ENCODE peak calls at places on chromosomes 11 and 22, in eight cellular contexts. One of them, this sample, is unnamed.

GRCh38 chr11:12243511-12243910 is 133.1 kb downstream of the MICAL2 start:
- DNase-seq in CD8-positive, alpha-beta T cell: no peak
- DNase-seq in fibroblast of pulmonary artery: no peak
- DNase-seq in AG10803: no peak
- DNase-seq in lower leg skin: no peak
- DNase-seq in mammary epithelial cell: no peak
- DNase-seq in ovary: no peak
- DNase-seq in tibial artery: no peak
- DNase-seq in this sample: no peak

GRCh38 chr22:38109391-38110000 is 988 bp downstream of the BAIAP2L2 start:
- DNase-seq in CD8-positive, alpha-beta T cell: no peak
- DNase-seq in tibial artery: no peak
- DNase-seq in AG10803: no peak
- DNase-seq in lower leg skin: no peak
- DNase-seq in fibroblast of pulmonary artery: no peak
- DNase-seq in mammary epithelial cell: no peak
- DNase-seq in ovary: no peak
- DNase-seq in this sample: no peak

GRCh38 chr11:57763568-57763967 is 2.0 kb downstream of the CTNND1 start:
- DNase-seq in CD8-positive, alpha-beta T cell: no peak
- DNase-seq in AG10803: peak; percentile 47
- DNase-seq in fibroblast of pulmonary artery: peak; percentile 53
- DNase-seq in tibial artery: no peak
- DNase-seq in ovary: no peak
- DNase-seq in mammary epithelial cell: peak; percentile 58
- DNase-seq in lower leg skin: no peak
- DNase-seq in this sample: no peak

GRCh38 chr11:11163256-11163655 is 189.8 kb downstream of the CSNK2A3 start:
- DNase-seq in mammary epithelial cell: no peak
- DNase-seq in tibial artery: no peak
- DNase-seq in AG10803: no peak
- DNase-seq in lower leg skin: no peak
- DNase-seq in fibroblast of pulmonary artery: peak; percentile 3
- DNase-seq in CD8-positive, alpha-beta T cell: no peak
- DNase-seq in ovary: no peak
- DNase-seq in this sample: no peak

GRCh38 chr11:67632175-67632981 is 2.6 kb upstream of the NUDT8 start:
- DNase-seq in AG10803: no peak
- DNase-seq in ovary: peak; percentile 18
- DNase-seq in fibroblast of pulmonary artery: no peak
- DNase-seq in tibial artery: no peak
- DNase-seq in CD8-positive, alpha-beta T cell: no peak
- DNase-seq in lower leg skin: no peak
- DNase-seq in mammary epithelial cell: no peak
- DNase-seq in this sample: no peak

GRCh38 chr11:122344281-122344680 is 228.3 kb upstream of the BLID start:
- DNase-seq in fibroblast of pulmonary artery: peak; percentile 90
- DNase-seq in AG10803: peak; percentile 98
- DNase-seq in tibial artery: no peak
- DNase-seq in lower leg skin: no peak
- DNase-seq in CD8-positive, alpha-beta T cell: no peak
- DNase-seq in ovary: no peak
- DNase-seq in mammary epithelial cell: peak; percentile 65
- DNase-seq in this sample: no peak

GRCh38 chr11:1392111-1392510 is 2.4 kb downstream of the BRSK2 start:
- DNase-seq in fibroblast of pulmonary artery: no peak
- DNase-seq in lower leg skin: no peak
- DNase-seq in CD8-positive, alpha-beta T cell: no peak
- DNase-seq in mammary epithelial cell: no peak
- DNase-seq in ovary: no peak
- DNase-seq in AG10803: no peak
- DNase-seq in tibial artery: no peak
- DNase-seq in this sample: no peak

GRCh38 chr11:110430267-110431211 is 791 bp downstream of the FDX1 start:
- DNase-seq in lower leg skin: peak; percentile 86
- DNase-seq in AG10803: peak; percentile 46
- DNase-seq in mammary epithelial cell: peak; percentile 74
- DNase-seq in tibial artery: peak; percentile 24
- DNase-seq in ovary: peak; percentile 20
- DNase-seq in CD8-positive, alpha-beta T cell: peak; percentile 51
- DNase-seq in fibroblast of pulmonary artery: peak; percentile 50
- DNase-seq in this sample: no peak

GRCh38 chr11:75302346-75302745 is 49.1 kb downstream of the ARRB1 start:
- DNase-seq in CD8-positive, alpha-beta T cell: no peak
- DNase-seq in mammary epithelial cell: no peak
- DNase-seq in tibial artery: no peak
- DNase-seq in lower leg skin: no peak
- DNase-seq in fibroblast of pulmonary artery: no peak
- DNase-seq in ovary: no peak
- DNase-seq in AG10803: no peak
- DNase-seq in this sample: no peak

GRCh38 chr11:117909611-117910382 is 19.4 kb downstream of the TMPRSS13 start:
- DNase-seq in fibroblast of pulmonary artery: no peak
- DNase-seq in CD8-positive, alpha-beta T cell: no peak
- DNase-seq in ovary: peak; percentile 32
- DNase-seq in AG10803: no peak
- DNase-seq in tibial artery: no peak
- DNase-seq in lower leg skin: peak; percentile 80
- DNase-seq in mammary epithelial cell: no peak
- DNase-seq in this sample: no peak

GRCh38 chr11:17400048-17400775 is 11.8 kb upstream of the KCNJ11 start:
- DNase-seq in CD8-positive, alpha-beta T cell: no peak
- DNase-seq in lower leg skin: no peak
- DNase-seq in mammary epithelial cell: no peak
- DNase-seq in ovary: no peak
- DNase-seq in AG10803: no peak
- DNase-seq in tibial artery: no peak
- DNase-seq in fibroblast of pulmonary artery: no peak
- DNase-seq in this sample: no peak

GRCh38 chr11:73221996-73222395 is 3.9 kb downstream of the P2RY2 start:
- DNase-seq in CD8-positive, alpha-beta T cell: no peak
- DNase-seq in AG10803: no peak
- DNase-seq in fibroblast of pulmonary artery: no peak
- DNase-seq in lower leg skin: no peak
- DNase-seq in tibial artery: no peak
- DNase-seq in ovary: no peak
- DNase-seq in mammary epithelial cell: no peak
- DNase-seq in this sample: no peak

GRCh38 chr11:129696309-129696989 is 119.2 kb upstream of the TMEM45B start:
- DNase-seq in mammary epithelial cell: no peak
- DNase-seq in lower leg skin: peak; percentile 58
- DNase-seq in AG10803: no peak
- DNase-seq in ovary: no peak
- DNase-seq in fibroblast of pulmonary artery: no peak
- DNase-seq in tibial artery: no peak
- DNase-seq in CD8-positive, alpha-beta T cell: no peak
- DNase-seq in this sample: no peak

GRCh38 chr11:43360361-43361032 is 1.8 kb downstream of the TTC17 start:
- DNase-seq in ovary: no peak
- DNase-seq in fibroblast of pulmonary artery: peak; percentile 41
- DNase-seq in lower leg skin: no peak
- DNase-seq in mammary epithelial cell: no peak
- DNase-seq in tibial artery: no peak
- DNase-seq in CD8-positive, alpha-beta T cell: no peak
- DNase-seq in AG10803: peak; percentile 25
- DNase-seq in this sample: no peak

GRCh38 chr11:94909371-94909820 is 64.0 kb downstream of the CWC15 start:
- DNase-seq in ovary: no peak
- DNase-seq in fibroblast of pulmonary artery: peak; percentile 30
- DNase-seq in lower leg skin: no peak
- DNase-seq in AG10803: peak; percentile 83
- DNase-seq in mammary epithelial cell: no peak
- DNase-seq in tibial artery: no peak
- DNase-seq in CD8-positive, alpha-beta T cell: no peak
- DNase-seq in this sample: no peak

GRCh38 chr11:117546431-117547160 is 218.9 kb downstream of the CEP164 start:
- DNase-seq in fibroblast of pulmonary artery: no peak
- DNase-seq in tibial artery: no peak
- DNase-seq in AG10803: no peak
- DNase-seq in CD8-positive, alpha-beta T cell: no peak
- DNase-seq in lower leg skin: no peak
- DNase-seq in ovary: no peak
- DNase-seq in mammary epithelial cell: no peak
- DNase-seq in this sample: no peak

GRCh38 chr11:66871521-66871901 is 14.6 kb downstream of the LRFN4 start:
- DNase-seq in CD8-positive, alpha-beta T cell: no peak
- DNase-seq in lower leg skin: no peak
- DNase-seq in fibroblast of pulmonary artery: no peak
- DNase-seq in tibial artery: no peak
- DNase-seq in ovary: no peak
- DNase-seq in mammary epithelial cell: no peak
- DNase-seq in AG10803: no peak
- DNase-seq in this sample: no peak

GRCh38 chr11:69881467-69882269 is 62.5 kb upstream of the FGF3 start:
- DNase-seq in lower leg skin: no peak
- DNase-seq in CD8-positive, alpha-beta T cell: no peak
- DNase-seq in fibroblast of pulmonary artery: no peak
- DNase-seq in AG10803: no peak
- DNase-seq in ovary: no peak
- DNase-seq in mammary epithelial cell: no peak
- DNase-seq in tibial artery: no peak
- DNase-seq in this sample: no peak

GRCh38 chr22:31477329-31477728 is 12.3 kb downstream of the EIF4ENIF1 start:
- DNase-seq in ovary: no peak
- DNase-seq in CD8-positive, alpha-beta T cell: no peak
- DNase-seq in mammary epithelial cell: no peak
- DNase-seq in fibroblast of pulmonary artery: no peak
- DNase-seq in tibial artery: no peak
- DNase-seq in lower leg skin: no peak
- DNase-seq in AG10803: no peak
- DNase-seq in this sample: no peak

GRCh38 chr11:131311746-131312145 is 58.7 kb upstream of the NTM start:
- DNase-seq in CD8-positive, alpha-beta T cell: no peak
- DNase-seq in fibroblast of pulmonary artery: no peak
- DNase-seq in mammary epithelial cell: no peak
- DNase-seq in ovary: no peak
- DNase-seq in AG10803: no peak
- DNase-seq in lower leg skin: no peak
- DNase-seq in tibial artery: no peak
- DNase-seq in this sample: no peak

GRCh38 chr11:203945-204586 is 3.1 kb downstream of the BET1L start:
- DNase-seq in AG10803: no peak
- DNase-seq in fibroblast of pulmonary artery: no peak
- DNase-seq in tibial artery: no peak
- DNase-seq in mammary epithelial cell: no peak
- DNase-seq in lower leg skin: peak; percentile 58
- DNase-seq in ovary: no peak
- DNase-seq in CD8-positive, alpha-beta T cell: no peak
- DNase-seq in this sample: no peak

GRCh38 chr11:33743291-33743690 is 7.1 kb upstream of the CD59 start:
- DNase-seq in CD8-positive, alpha-beta T cell: no peak
- DNase-seq in fibroblast of pulmonary artery: no peak
- DNase-seq in lower leg skin: no peak
- DNase-seq in mammary epithelial cell: no peak
- DNase-seq in tibial artery: no peak
- DNase-seq in AG10803: no peak
- DNase-seq in ovary: no peak
- DNase-seq in this sample: no peak

GRCh38 chr11:13349581-13349980 is 72.0 kb downstream of the BMAL1 start:
- DNase-seq in mammary epithelial cell: no peak
- DNase-seq in fibroblast of pulmonary artery: no peak
- DNase-seq in tibial artery: no peak
- DNase-seq in lower leg skin: no peak
- DNase-seq in AG10803: no peak
- DNase-seq in ovary: no peak
- DNase-seq in CD8-positive, alpha-beta T cell: no peak
- DNase-seq in this sample: no peak
- TF ChIP-seq CTCF in mammary epithelial cell: no peak
- TF ChIP-seq CTCF in fibroblast of pulmonary artery: no peak
- TF ChIP-seq CTCF in tibial artery: no peak
- TF ChIP-seq CTCF in lower leg skin: no peak
- TF ChIP-seq CTCF in AG10803: no peak
- TF ChIP-seq CTCF in ovary: no peak
- TF ChIP-seq CTCF in CD8-positive, alpha-beta T cell: no peak
- TF ChIP-seq CTCF in this sample: no peak

DNA sequence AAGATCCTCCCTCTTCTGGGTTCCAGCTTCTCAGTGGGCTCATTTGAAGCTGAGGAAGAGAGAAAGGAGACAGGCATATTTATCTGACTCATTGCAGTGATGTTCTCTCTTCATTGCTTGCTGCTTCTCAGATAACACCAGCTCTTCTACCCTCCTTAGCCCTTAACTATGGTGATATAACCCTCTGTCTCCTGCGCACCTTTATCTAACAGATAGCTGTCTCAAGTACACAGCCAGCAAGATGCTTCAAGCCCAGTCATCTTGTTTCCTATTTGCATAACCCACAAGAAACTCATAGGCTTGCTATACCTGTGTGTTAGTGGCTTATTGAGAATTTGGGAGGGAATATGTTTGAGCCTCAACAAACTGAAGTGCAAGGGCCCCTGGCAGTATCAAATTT is 12.6 kb downstream of the PRSS23 start:
- DNase-seq in CD8-positive, alpha-beta T cell: no peak
- DNase-seq in fibroblast of pulmonary artery: no peak
- DNase-seq in ovary: no peak
- DNase-seq in lower leg skin: no peak
- DNase-seq in mammary epithelial cell: no peak
- DNase-seq in tibial artery: no peak
- DNase-seq in AG10803: no peak
- DNase-seq in this sample: no peak
- H3K4me3 ChIP-seq in CD8-positive, alpha-beta T cell: no peak overlapping the region
- H3K4me3 ChIP-seq in fibroblast of pulmonary artery: no peak overlapping the region
- H3K4me3 ChIP-seq in ovary: no peak overlapping the region
- H3K4me3 ChIP-seq in lower leg skin: no peak overlapping the region
- H3K4me3 ChIP-seq in mammary epithelial cell: no peak overlapping the region
- H3K4me3 ChIP-seq in tibial artery: no peak overlapping the region
- H3K4me3 ChIP-seq in AG10803: no peak overlapping the region
- H3K4me3 ChIP-seq in this sample: no peak overlapping the region

GRCh38 chr11:114594703-114595102 is 883 bp downstream of the NXPE4 start:
- DNase-seq in lower leg skin: no peak
- DNase-seq in fibroblast of pulmonary artery: no peak
- DNase-seq in AG10803: no peak
- DNase-seq in mammary epithelial cell: no peak
- DNase-seq in CD8-positive, alpha-beta T cell: no peak
- DNase-seq in tibial artery: no peak
- DNase-seq in ovary: no peak
- DNase-seq in this sample: no peak
- TF ChIP-seq CTCF in lower leg skin: no peak
- TF ChIP-seq CTCF in fibroblast of pulmonary artery: no peak
- TF ChIP-seq CTCF in AG10803: no peak
- TF ChIP-seq CTCF in mammary epithelial cell: no peak
- TF ChIP-seq CTCF in CD8-positive, alpha-beta T cell: no peak
- TF ChIP-seq CTCF in tibial artery: no peak
- TF ChIP-seq CTCF in ovary: no peak
- TF ChIP-seq CTCF in this sample: no peak

DNA sequence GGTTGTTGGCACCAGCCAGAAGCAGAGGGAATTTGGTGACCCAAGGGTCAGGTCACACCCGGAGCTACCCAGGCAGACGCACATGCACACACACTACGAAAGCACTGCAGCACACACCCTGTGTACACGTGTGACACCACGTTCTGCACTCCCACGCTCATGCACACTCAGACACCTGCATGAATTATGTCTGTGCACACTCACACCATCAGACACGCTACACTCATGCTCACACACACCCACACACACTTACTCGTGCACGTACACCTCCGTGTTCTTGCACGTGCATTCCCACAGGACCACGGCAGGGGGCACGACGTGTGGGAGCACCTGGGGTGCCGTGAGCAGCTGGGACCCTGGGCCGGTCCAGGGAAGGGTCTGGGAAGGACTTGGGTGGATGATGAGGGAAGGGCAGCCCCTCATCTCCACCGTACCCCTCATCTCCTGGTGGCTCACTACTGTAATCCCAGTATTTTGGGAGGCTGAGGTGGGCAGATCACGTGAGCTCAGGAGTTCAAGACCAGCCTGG is 20.8 kb upstream of the GAL start:
- DNase-seq in mammary epithelial cell: no peak
- DNase-seq in CD8-positive, alpha-beta T cell: no peak
- DNase-seq in lower leg skin: no peak
- DNase-seq in tibial artery: no peak
- DNase-seq in AG10803: no peak
- DNase-seq in fibroblast of pulmonary artery: no peak
- DNase-seq in ovary: no peak
- DNase-seq in this sample: no peak
- H3K4me3 ChIP-seq in mammary epithelial cell: no peak overlapping the region
- H3K4me3 ChIP-seq in CD8-positive, alpha-beta T cell: no peak overlapping the region
- H3K4me3 ChIP-seq in lower leg skin: no peak overlapping the region
- H3K4me3 ChIP-seq in tibial artery: no peak overlapping the region
- H3K4me3 ChIP-seq in AG10803: no peak overlapping the region
- H3K4me3 ChIP-seq in fibroblast of pulmonary artery: no peak overlapping the region
- H3K4me3 ChIP-seq in ovary: no peak overlapping the region
- H3K4me3 ChIP-seq in this sample: no peak overlapping the region